ENCODE peak calls at places on chromosome 12, in seven cellular contexts. One of them, this sample, is unnamed.

GRCh38 chr12:10454531-10454930 is 1.4 kb upstream of the KLRC1 start:
- DNase-seq in IMR-90: no peak
- DNase-seq in mesenchymal stem cell: peak; percentile 4
- DNase-seq in H9: no peak
- DNase-seq in H1: no peak
- DNase-seq in neuronal stem cell: no peak
- DNase-seq in trophoblast cell: no peak
- DNase-seq in this sample: no peak

GRCh38 chr12:990308-990648 is 745 bp upstream of the ERC1 start:
- DNase-seq in IMR-90: peak; percentile 74
- DNase-seq in mesenchymal stem cell: peak; percentile 82
- DNase-seq in H9: peak; percentile 51
- DNase-seq in H1: no peak
- DNase-seq in neuronal stem cell: no peak
- DNase-seq in trophoblast cell: peak; percentile 32
- DNase-seq in this sample: peak; percentile 61

GRCh38 chr12:117093918-117094630 is 5.1 kb downstream of the TESC start:
- DNase-seq in IMR-90: no peak
- DNase-seq in mesenchymal stem cell: no peak
- DNase-seq in H9: no peak
- DNase-seq in H1: no peak
- DNase-seq in neuronal stem cell: no peak
- DNase-seq in trophoblast cell: no peak
- DNase-seq in this sample: no peak

GRCh38 chr12:130419116-130419515 is 81.4 kb downstream of the PIWIL1 start:
- DNase-seq in IMR-90: no peak
- DNase-seq in mesenchymal stem cell: no peak
- DNase-seq in H9: no peak
- DNase-seq in H1: no peak
- DNase-seq in neuronal stem cell: no peak
- DNase-seq in trophoblast cell: no peak
- DNase-seq in this sample: no peak

GRCh38 chr12:30997685-30998440 is 71.3 kb downstream of the TSPAN11 start:
- DNase-seq in IMR-90: no peak
- DNase-seq in mesenchymal stem cell: no peak
- DNase-seq in H9: no peak
- DNase-seq in H1: no peak
- DNase-seq in neuronal stem cell: no peak
- DNase-seq in trophoblast cell: no peak
- DNase-seq in this sample: no peak

GRCh38 chr12:54349658-54350057 is 14.6 kb downstream of the GPR84 start:
- DNase-seq in IMR-90: no peak
- DNase-seq in mesenchymal stem cell: no peak
- DNase-seq in H9: no peak
- DNase-seq in H1: no peak
- DNase-seq in neuronal stem cell: no peak
- DNase-seq in trophoblast cell: no peak
- DNase-seq in this sample: no peak

GRCh38 chr12:40587416-40587815 is 104.8 kb upstream of the CNTN1 start:
- DNase-seq in IMR-90: no peak
- DNase-seq in mesenchymal stem cell: no peak
- DNase-seq in H9: no peak
- DNase-seq in H1: no peak
- DNase-seq in neuronal stem cell: no peak
- DNase-seq in trophoblast cell: no peak
- DNase-seq in this sample: no peak

GRCh38 chr12:70359458-70360197 is 6.5 kb upstream of the KCNMB4 start:
- DNase-seq in IMR-90: no peak
- DNase-seq in mesenchymal stem cell: no peak
- DNase-seq in H9: no peak
- DNase-seq in H1: no peak
- DNase-seq in neuronal stem cell: no peak
- DNase-seq in trophoblast cell: no peak
- DNase-seq in this sample: no peak

GRCh38 chr12:9701380-9702154 is 31.3 kb downstream of the CLECL1 start:
- DNase-seq in IMR-90: no peak
- DNase-seq in mesenchymal stem cell: no peak
- DNase-seq in H9: no peak
- DNase-seq in H1: no peak
- DNase-seq in neuronal stem cell: no peak
- DNase-seq in trophoblast cell: no peak
- DNase-seq in this sample: no peak

GRCh38 chr12:110281549-110282342 is 699 bp downstream of the ATP2A2 start:
- DNase-seq in IMR-90: peak; percentile 55
- DNase-seq in mesenchymal stem cell: peak; percentile 65
- DNase-seq in H9: peak; percentile 44
- DNase-seq in H1: peak; percentile 72
- DNase-seq in neuronal stem cell: no peak
- DNase-seq in trophoblast cell: peak; percentile 88
- DNase-seq in this sample: peak; percentile 83

GRCh38 chr12:80325167-80325959 is 118.7 kb upstream of the PTPRQ start:
- DNase-seq in IMR-90: no peak
- DNase-seq in mesenchymal stem cell: peak; percentile 5
- DNase-seq in H9: peak; percentile 40
- DNase-seq in H1: no peak
- DNase-seq in neuronal stem cell: no peak
- DNase-seq in trophoblast cell: no peak
- DNase-seq in this sample: peak; percentile 31

GRCh38 chr12:47650469-47650868 is 55.4 kb downstream of the RPAP3 start:
- DNase-seq in IMR-90: peak; percentile 50
- DNase-seq in mesenchymal stem cell: peak; percentile 72
- DNase-seq in H9: no peak
- DNase-seq in H1: no peak
- DNase-seq in neuronal stem cell: no peak
- DNase-seq in trophoblast cell: no peak
- DNase-seq in this sample: no peak

GRCh38 chr12:129873458-129873857 is 30.4 kb downstream of the TMEM132D start:
- DNase-seq in IMR-90: no peak
- DNase-seq in mesenchymal stem cell: no peak
- DNase-seq in H9: no peak
- DNase-seq in H1: no peak
- DNase-seq in neuronal stem cell: peak; percentile 26
- DNase-seq in trophoblast cell: no peak
- DNase-seq in this sample: no peak

GRCh38 chr12:47576256-47576655 is 129.6 kb downstream of the RPAP3 start:
- DNase-seq in IMR-90: no peak
- DNase-seq in mesenchymal stem cell: no peak
- DNase-seq in H9: no peak
- DNase-seq in H1: no peak
- DNase-seq in neuronal stem cell: peak; percentile 77
- DNase-seq in trophoblast cell: no peak
- DNase-seq in this sample: peak; percentile 45

GRCh38 chr12:18967814-18968213 is 161.7 kb upstream of the PLEKHA5 start:
- DNase-seq in IMR-90: no peak
- DNase-seq in mesenchymal stem cell: no peak
- DNase-seq in H9: no peak
- DNase-seq in H1: no peak
- DNase-seq in neuronal stem cell: no peak
- DNase-seq in trophoblast cell: no peak
- DNase-seq in this sample: no peak

GRCh38 chr12:131756441-131756840 is 45.6 kb downstream of the SFSWAP start:
- DNase-seq in IMR-90: no peak
- DNase-seq in mesenchymal stem cell: no peak
- DNase-seq in H9: no peak
- DNase-seq in H1: no peak
- DNase-seq in neuronal stem cell: no peak
- DNase-seq in trophoblast cell: no peak
- DNase-seq in this sample: no peak

GRCh38 chr12:109880049-109880931 is at the start of gene GLTP:
- DNase-seq in IMR-90: peak; percentile 63
- DNase-seq in mesenchymal stem cell: peak; percentile 78
- DNase-seq in H9: peak; percentile 95
- DNase-seq in H1: peak; percentile 91
- DNase-seq in neuronal stem cell: peak; percentile 83
- DNase-seq in trophoblast cell: peak; percentile 92
- DNase-seq in this sample: peak; percentile 91

GRCh38 chr12:64180951-64181350 is 41.1 kb downstream of the KICS2 start:
- DNase-seq in IMR-90: peak; percentile 76
- DNase-seq in mesenchymal stem cell: peak; percentile 73
- DNase-seq in H9: no peak
- DNase-seq in H1: no peak
- DNase-seq in neuronal stem cell: no peak
- DNase-seq in trophoblast cell: no peak
- DNase-seq in this sample: no peak

GRCh38 chr12:117010693-117011451 is 88.3 kb downstream of the TESC start:
- DNase-seq in IMR-90: no peak
- DNase-seq in mesenchymal stem cell: no peak
- DNase-seq in H9: no peak
- DNase-seq in H1: no peak
- DNase-seq in neuronal stem cell: no peak
- DNase-seq in trophoblast cell: no peak
- DNase-seq in this sample: no peak

GRCh38 chr12:11171953-11172675 is 1.1 kb downstream of the SMIM10L1 start:
- DNase-seq in IMR-90: peak; percentile 19
- DNase-seq in mesenchymal stem cell: no peak
- DNase-seq in H9: no peak
- DNase-seq in H1: no peak
- DNase-seq in neuronal stem cell: no peak
- DNase-seq in trophoblast cell: no peak
- DNase-seq in this sample: peak; percentile 45

GRCh38 chr12:53292441-53292840 is 2.9 kb upstream of the PFDN5 start:
- DNase-seq in IMR-90: no peak
- DNase-seq in mesenchymal stem cell: no peak
- DNase-seq in H9: no peak
- DNase-seq in H1: no peak
- DNase-seq in neuronal stem cell: no peak
- DNase-seq in trophoblast cell: no peak
- DNase-seq in this sample: no peak

GRCh38 chr12:3252416-3252815 is 175.2 kb downstream of the TSPAN9 start:
- DNase-seq in IMR-90: peak; percentile 74
- DNase-seq in mesenchymal stem cell: no peak
- DNase-seq in H9: no peak
- DNase-seq in H1: no peak
- DNase-seq in neuronal stem cell: no peak
- DNase-seq in trophoblast cell: no peak
- DNase-seq in this sample: no peak

GRCh38 chr12:12788131-12788530 is 2.7 kb downstream of the APOLD1 start:
- DNase-seq in IMR-90: peak; percentile 16
- DNase-seq in mesenchymal stem cell: no peak
- DNase-seq in H9: no peak
- DNase-seq in H1: no peak
- DNase-seq in neuronal stem cell: no peak
- DNase-seq in trophoblast cell: no peak
- DNase-seq in this sample: no peak
- H3K18ac ChIP-seq in IMR-90: no peak overlapping the region
- H3K18ac ChIP-seq in mesenchymal stem cell: no peak overlapping the region
- H3K18ac ChIP-seq in H9: no peak overlapping the region
- H3K18ac ChIP-seq in H1: no peak overlapping the region
- H3K18ac ChIP-seq in neuronal stem cell: no peak overlapping the region
- H3K18ac ChIP-seq in trophoblast cell: no peak overlapping the region
- H3K18ac ChIP-seq in this sample: no peak overlapping the region

GRCh38 chr12:65364021-65364420 is 85.5 kb downstream of the MSRB3 start:
- DNase-seq in IMR-90: peak; percentile 37
- DNase-seq in mesenchymal stem cell: peak; percentile 21
- DNase-seq in H9: no peak
- DNase-seq in H1: no peak
- DNase-seq in neuronal stem cell: no peak
- DNase-seq in trophoblast cell: peak; percentile 1
- DNase-seq in this sample: peak; percentile 65

GRCh38 chr12:65368071-65368470 is 89.6 kb downstream of the MSRB3 start:
- DNase-seq in IMR-90: no peak
- DNase-seq in mesenchymal stem cell: no peak
- DNase-seq in H9: no peak
- DNase-seq in H1: no peak
- DNase-seq in neuronal stem cell: peak; percentile 12
- DNase-seq in trophoblast cell: no peak
- DNase-seq in this sample: no peak

DNA sequence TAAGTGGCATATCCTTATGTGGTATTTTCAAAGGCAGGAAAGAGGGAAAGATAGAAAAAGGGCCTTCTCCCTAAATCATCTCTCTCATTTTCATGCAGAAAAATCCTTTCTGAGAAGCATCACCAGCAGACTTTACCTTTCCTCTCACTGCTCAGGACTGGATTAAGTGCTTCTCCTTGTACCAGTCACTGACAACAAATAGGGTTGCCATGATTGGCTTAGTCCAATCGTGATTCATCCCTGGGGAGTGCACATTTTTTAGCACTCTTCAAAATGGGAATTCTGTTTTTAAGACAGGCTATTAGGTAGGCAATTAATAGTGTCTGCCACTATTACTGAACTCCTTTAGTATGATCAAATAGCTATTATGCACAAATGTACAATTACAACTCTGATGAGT is 83.7 kb downstream of the MSRB3 start:
- DNase-seq in IMR-90: peak; percentile 22
- DNase-seq in mesenchymal stem cell: peak; percentile 14
- DNase-seq in H9: no peak
- DNase-seq in H1: no peak
- DNase-seq in neuronal stem cell: no peak
- DNase-seq in trophoblast cell: no peak
- DNase-seq in this sample: no peak
- H2AK5ac ChIP-seq in IMR-90: no peak overlapping the region
- H2AK5ac ChIP-seq in mesenchymal stem cell: no peak overlapping the region
- H2AK5ac ChIP-seq in H9: no peak overlapping the region
- H2AK5ac ChIP-seq in H1: no peak overlapping the region
- H2AK5ac ChIP-seq in neuronal stem cell: no peak overlapping the region
- H2AK5ac ChIP-seq in trophoblast cell: no peak overlapping the region
- H2AK5ac ChIP-seq in this sample: no peak overlapping the region

DNA sequence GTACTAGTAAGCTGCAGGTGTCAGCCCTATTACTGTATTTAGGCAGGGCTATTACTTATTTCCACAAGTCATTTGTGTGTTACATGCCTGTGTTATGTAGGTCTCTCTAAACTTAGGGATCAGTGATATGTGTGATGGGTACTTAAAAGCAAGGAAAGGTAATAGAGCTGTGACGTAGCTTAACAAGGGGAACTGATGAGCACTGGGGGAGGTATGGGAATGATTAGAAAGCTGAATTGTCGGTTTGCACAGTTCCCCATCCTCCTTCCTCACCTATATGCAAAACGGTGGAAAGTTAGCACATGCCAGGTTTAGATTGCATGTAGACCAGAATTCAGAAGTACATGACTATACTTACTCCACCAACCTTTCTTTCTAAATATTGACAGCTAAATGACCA is 494.3 kb upstream of the GARIN6 start:
- DNase-seq in IMR-90: no peak
- DNase-seq in mesenchymal stem cell: no peak
- DNase-seq in H9: no peak
- DNase-seq in H1: no peak
- DNase-seq in neuronal stem cell: no peak
- DNase-seq in trophoblast cell: no peak
- DNase-seq in this sample: no peak
- H3K18ac ChIP-seq in IMR-90: no peak overlapping the region
- H3K18ac ChIP-seq in mesenchymal stem cell: no peak overlapping the region
- H3K18ac ChIP-seq in H9: no peak overlapping the region
- H3K18ac ChIP-seq in H1: no peak overlapping the region
- H3K18ac ChIP-seq in neuronal stem cell: no peak overlapping the region
- H3K18ac ChIP-seq in trophoblast cell: no peak overlapping the region
- H3K18ac ChIP-seq in this sample: no peak overlapping the region

DNA sequence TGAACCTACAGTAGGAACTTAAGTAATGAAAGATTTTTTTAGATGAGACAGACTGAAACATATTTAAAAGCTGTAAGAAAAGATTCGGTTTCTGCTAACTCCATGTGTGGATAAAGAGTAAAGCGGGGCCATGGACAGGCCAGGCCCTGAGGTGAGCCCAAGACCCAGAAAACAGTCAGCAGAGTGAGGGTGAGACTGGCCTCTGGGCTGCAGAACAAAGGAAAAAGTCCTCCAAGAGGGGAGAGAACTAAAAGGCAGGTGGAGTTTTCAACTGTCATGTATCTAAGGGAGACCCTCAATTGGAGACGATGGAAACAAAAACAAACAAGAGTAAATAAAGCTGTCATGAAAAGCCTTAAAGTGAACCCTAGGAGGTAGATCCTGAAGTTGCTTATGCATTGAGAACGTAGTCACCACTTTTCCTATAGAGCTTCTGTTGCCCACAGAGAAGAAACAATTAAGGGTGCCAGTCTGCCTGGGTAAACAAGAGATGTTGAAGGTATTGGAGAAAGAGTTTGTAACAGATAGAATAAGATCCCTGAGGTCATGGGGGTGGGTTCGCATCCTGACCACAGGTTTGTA is 268.9 kb upstream of the PDE3A start:
- DNase-seq in IMR-90: no peak
- DNase-seq in mesenchymal stem cell: no peak
- DNase-seq in H9: no peak
- DNase-seq in H1: no peak
- DNase-seq in neuronal stem cell: no peak
- DNase-seq in trophoblast cell: no peak
- DNase-seq in this sample: peak; percentile 40
- H2AK5ac ChIP-seq in IMR-90: no peak overlapping the region
- H2AK5ac ChIP-seq in mesenchymal stem cell: no peak overlapping the region
- H2AK5ac ChIP-seq in H9: no peak overlapping the region
- H2AK5ac ChIP-seq in H1: no peak overlapping the region
- H2AK5ac ChIP-seq in neuronal stem cell: no peak overlapping the region
- H2AK5ac ChIP-seq in trophoblast cell: no peak overlapping the region
- H2AK5ac ChIP-seq in this sample: no peak overlapping the region

This sample was measured in mesendoderm.